ENCODE peak calls at places on chromosomes 4 and X, in five cellular contexts. One of them, this sample, is unnamed.

GRCh38 chr4:107736924-107737448 is 17.0 kb upstream of the PAPSS1 start:
- DNase-seq in ELR: peak
- DNase-seq in iPS DF 19.7: no peak
- DNase-seq in mammary epithelial cell: no peak
- DNase-seq in AG10803: peak
- DNase-seq in this sample: no peak

GRCh38 chr4:109046549-109047171 is 255.8 kb downstream of the COL25A1 start:
- DNase-seq in AG10803: peak
- DNase-seq in iPS DF 19.7: no peak
- DNase-seq in mammary epithelial cell: no peak
- DNase-seq in ELR: peak
- DNase-seq in this sample: no peak

GRCh38 chr4:87843936-87844335 is 11.2 kb downstream of the MEPE start:
- DNase-seq in AG10803: peak
- DNase-seq in iPS DF 19.7: no peak
- DNase-seq in ELR: peak
- DNase-seq in mammary epithelial cell: peak
- DNase-seq in this sample: no peak

GRCh38 chr4:169243808-169244207 is 26.9 kb downstream of the SH3RF1 start:
- DNase-seq in iPS DF 19.7: no peak
- DNase-seq in AG10803: peak
- DNase-seq in ELR: no peak
- DNase-seq in mammary epithelial cell: peak
- DNase-seq in this sample: no peak

GRCh38 chr4:97238956-97239698 is 904.1 kb downstream of the STPG2 start:
- DNase-seq in iPS DF 19.7: no peak
- DNase-seq in ELR: no peak
- DNase-seq in mammary epithelial cell: no peak
- DNase-seq in AG10803: no peak
- DNase-seq in this sample: no peak

GRCh38 chr4:142548491-142548890 is 297.6 kb downstream of the INPP4B start:
- DNase-seq in mammary epithelial cell: peak
- DNase-seq in ELR: peak
- DNase-seq in AG10803: no peak
- DNase-seq in iPS DF 19.7: no peak
- DNase-seq in this sample: no peak

GRCh38 chrX:9132036-9132435 is 98.1 kb upstream of the FAM9B start:
- DNase-seq in ELR: no peak
- DNase-seq in iPS DF 19.7: no peak
- DNase-seq in mammary epithelial cell: no peak
- DNase-seq in AG10803: peak
- DNase-seq in this sample: no peak

GRCh38 chrX:316351-317325 is 2.0 kb downstream of the GTPBP6 start:
- DNase-seq in mammary epithelial cell: no peak
- DNase-seq in ELR: no peak
- DNase-seq in AG10803: no peak
- DNase-seq in iPS DF 19.7: no peak
- DNase-seq in this sample: peak

GRCh38 chr4:82957045-82957444 is 53.6 kb downstream of the LIN54 start:
- DNase-seq in iPS DF 19.7: no peak
- DNase-seq in ELR: no peak
- DNase-seq in AG10803: no peak
- DNase-seq in mammary epithelial cell: peak
- DNase-seq in this sample: no peak

GRCh38 chrX:30504309-30504708 is 73.3 kb downstream of the TASL start:
- DNase-seq in ELR: peak
- DNase-seq in mammary epithelial cell: peak
- DNase-seq in iPS DF 19.7: no peak
- DNase-seq in AG10803: peak
- DNase-seq in this sample: no peak

GRCh38 chr4:3179126-3179706 is 69.7 kb upstream of the MSANTD1 start:
- DNase-seq in ELR: no peak
- DNase-seq in iPS DF 19.7: no peak
- DNase-seq in mammary epithelial cell: no peak
- DNase-seq in AG10803: no peak
- DNase-seq in this sample: no peak

GRCh38 chrX:54921427-54922021 is 900 bp downstream of the TRO start:
- DNase-seq in iPS DF 19.7: no peak
- DNase-seq in mammary epithelial cell: no peak
- DNase-seq in AG10803: peak
- DNase-seq in ELR: peak
- DNase-seq in this sample: peak